ENCODE peak calls at places on chromosome 18, in four cellular contexts. One of them, this sample, is unnamed.

GRCh38 chr18:63057707-63058106 is 261.9 kb downstream of the BCL2 start:
- DNase-seq in MM.1S: no peak
- DNase-seq in choroid plexus epithelial cell: no peak
- DNase-seq in psoas muscle: no peak
- DNase-seq in this sample: no peak

GRCh38 chr18:74278058-74278457 is 13.7 kb downstream of the CYB5A start:
- DNase-seq in MM.1S: no peak
- DNase-seq in choroid plexus epithelial cell: no peak
- DNase-seq in psoas muscle: no peak
- DNase-seq in this sample: no peak

GRCh38 chr18:49846263-49846662 is 32.9 kb upstream of the ACAA2 start:
- DNase-seq in MM.1S: no peak
- DNase-seq in psoas muscle: no peak
- DNase-seq in choroid plexus epithelial cell: peak
- DNase-seq in this sample: peak

GRCh38 chr18:59823611-59824195 is 76.1 kb upstream of the PMAIP1 start:
- DNase-seq in choroid plexus epithelial cell: peak
- DNase-seq in MM.1S: peak
- DNase-seq in psoas muscle: peak
- DNase-seq in this sample: peak

GRCh38 chr18:62420151-62420512 is 95.0 kb downstream of the TNFRSF11A start:
- DNase-seq in MM.1S: no peak
- DNase-seq in choroid plexus epithelial cell: peak
- DNase-seq in psoas muscle: no peak
- DNase-seq in this sample: peak

GRCh38 chr18:69518989-69519388 is 118.3 kb downstream of the DOK6 start:
- DNase-seq in psoas muscle: no peak
- DNase-seq in MM.1S: no peak
- DNase-seq in choroid plexus epithelial cell: peak
- DNase-seq in this sample: no peak

GRCh38 chr18:32310119-32310518 is 120.3 kb downstream of the MEP1B start:
- DNase-seq in MM.1S: no peak
- DNase-seq in choroid plexus epithelial cell: peak
- DNase-seq in psoas muscle: no peak
- DNase-seq in this sample: no peak

GRCh38 chr18:63213936-63214671 is 105.5 kb downstream of the BCL2 start:
- DNase-seq in psoas muscle: no peak
- DNase-seq in MM.1S: no peak
- DNase-seq in choroid plexus epithelial cell: no peak
- DNase-seq in this sample: no peak

GRCh38 chr18:30632058-30632718 is 410.4 kb downstream of the DSC3 start:
- DNase-seq in psoas muscle: no peak
- DNase-seq in MM.1S: peak
- DNase-seq in choroid plexus epithelial cell: no peak
- DNase-seq in this sample: no peak

GRCh38 chr18:12640881-12641200 is 17.1 kb downstream of the SPIRE1 start:
- DNase-seq in psoas muscle: no peak
- DNase-seq in MM.1S: no peak
- DNase-seq in choroid plexus epithelial cell: no peak
- DNase-seq in this sample: no peak

GRCh38 chr18:44520981-44521672 is 159.6 kb upstream of the SETBP1 start:
- DNase-seq in psoas muscle: no peak
- DNase-seq in MM.1S: no peak
- DNase-seq in choroid plexus epithelial cell: no peak
- DNase-seq in this sample: no peak

GRCh38 chr18:44518091-44518490 is 162.6 kb upstream of the SETBP1 start:
- DNase-seq in psoas muscle: no peak
- DNase-seq in MM.1S: no peak
- DNase-seq in choroid plexus epithelial cell: peak
- DNase-seq in this sample: no peak

GRCh38 chr18:12996661-12997292 is 5.6 kb downstream of the CEP192 start:
- DNase-seq in choroid plexus epithelial cell: no peak
- DNase-seq in psoas muscle: no peak
- DNase-seq in MM.1S: no peak
- DNase-seq in this sample: no peak

GRCh38 chr18:58105206-58105907 is 61.3 kb downstream of the NEDD4L start:
- DNase-seq in choroid plexus epithelial cell: peak
- DNase-seq in psoas muscle: no peak
- DNase-seq in MM.1S: no peak
- DNase-seq in this sample: no peak

GRCh38 chr18:68714356-68714706 is 577 bp downstream of the TMX3 start:
- DNase-seq in choroid plexus epithelial cell: peak
- DNase-seq in MM.1S: peak
- DNase-seq in psoas muscle: no peak
- DNase-seq in this sample: no peak

GRCh38 chr18:80218341-80219227 is 28.7 kb downstream of the PARD6G start:
- DNase-seq in psoas muscle: no peak
- DNase-seq in MM.1S: no peak
- DNase-seq in choroid plexus epithelial cell: no peak
- DNase-seq in this sample: no peak

GRCh38 chr18:46298511-46298910 is 194.3 kb downstream of the HAUS1 start:
- DNase-seq in choroid plexus epithelial cell: no peak
- DNase-seq in psoas muscle: no peak
- DNase-seq in MM.1S: no peak
- DNase-seq in this sample: peak

GRCh38 chr18:75408554-75409506 is 18.7 kb downstream of the SMIM21 start:
- DNase-seq in MM.1S: no peak
- DNase-seq in psoas muscle: no peak
- DNase-seq in choroid plexus epithelial cell: peak
- DNase-seq in this sample: no peak

GRCh38 chr18:75811156-75811555 is 383.7 kb upstream of the SMIM21 start:
- DNase-seq in MM.1S: peak
- DNase-seq in choroid plexus epithelial cell: peak
- DNase-seq in psoas muscle: no peak
- DNase-seq in this sample: no peak

GRCh38 chr18:14781671-14782070 is 33.7 kb downstream of the ANKRD30B start:
- DNase-seq in MM.1S: no peak
- DNase-seq in choroid plexus epithelial cell: no peak
- DNase-seq in psoas muscle: no peak
- DNase-seq in this sample: no peak

GRCh38 chr18:6056171-6056932 is 161.0 kb upstream of the TMEM200C start:
- DNase-seq in choroid plexus epithelial cell: peak
- DNase-seq in MM.1S: no peak
- DNase-seq in psoas muscle: no peak
- DNase-seq in this sample: no peak

GRCh38 chr18:1917141-1917540 is 654.2 kb downstream of the METTL4 start:
- DNase-seq in psoas muscle: no peak
- DNase-seq in choroid plexus epithelial cell: no peak
- DNase-seq in MM.1S: no peak
- DNase-seq in this sample: no peak

GRCh38 chr18:77147418-77147852 is 14.9 kb upstream of the MBP start:
- DNase-seq in psoas muscle: no peak
- DNase-seq in choroid plexus epithelial cell: no peak
- DNase-seq in MM.1S: no peak
- DNase-seq in this sample: no peak

GRCh38 chr18:78855188-78855587 is 124.4 kb upstream of the SALL3 start:
- DNase-seq in choroid plexus epithelial cell: no peak
- DNase-seq in psoas muscle: no peak
- DNase-seq in MM.1S: no peak
- DNase-seq in this sample: no peak

GRCh38 chr18:58512161-58512581 is 116.7 kb downstream of the ALPK2 start:
- DNase-seq in psoas muscle: no peak
- DNase-seq in choroid plexus epithelial cell: no peak
- DNase-seq in MM.1S: no peak
- DNase-seq in this sample: no peak

GRCh38 chr18:70207181-70207580 is 1.7 kb upstream of the RTTN start:
- DNase-seq in psoas muscle: no peak
- DNase-seq in choroid plexus epithelial cell: no peak
- DNase-seq in MM.1S: no peak
- DNase-seq in this sample: no peak

GRCh38 chr18:79834834-79835233 is 37.1 kb downstream of the KCNG2 start:
- DNase-seq in psoas muscle: no peak
- DNase-seq in choroid plexus epithelial cell: no peak
- DNase-seq in MM.1S: no peak
- DNase-seq in this sample: no peak

GRCh38 chr18:57422313-57422872 is 12.8 kb upstream of the ONECUT2 start:
- DNase-seq in choroid plexus epithelial cell: no peak
- DNase-seq in psoas muscle: no peak
- DNase-seq in MM.1S: no peak
- DNase-seq in this sample: no peak

GRCh38 chr18:48819276-48819675 is 131.5 kb downstream of the SMAD7 start:
- DNase-seq in psoas muscle: peak
- DNase-seq in MM.1S: no peak
- DNase-seq in choroid plexus epithelial cell: no peak
- DNase-seq in this sample: peak

GRCh38 chr18:13375302-13376255 is 157.0 kb downstream of the LDLRAD4 start:
- DNase-seq in MM.1S: no peak
- DNase-seq in choroid plexus epithelial cell: peak
- DNase-seq in psoas muscle: peak
- DNase-seq in this sample: peak

GRCh38 chr18:75076286-75076685 is 132.7 kb downstream of the PTGR3 start:
- DNase-seq in psoas muscle: no peak
- DNase-seq in MM.1S: no peak
- DNase-seq in choroid plexus epithelial cell: no peak
- DNase-seq in this sample: no peak

GRCh38 chr18:22829781-22830180 is 103.3 kb upstream of the RBBP8 start:
- DNase-seq in psoas muscle: no peak
- DNase-seq in choroid plexus epithelial cell: no peak
- DNase-seq in MM.1S: no peak
- DNase-seq in this sample: no peak

GRCh38 chr18:63868546-63868945 is 19.0 kb upstream of the SERPINB2 start:
- DNase-seq in psoas muscle: no peak
- DNase-seq in MM.1S: no peak
- DNase-seq in choroid plexus epithelial cell: no peak
- DNase-seq in this sample: no peak

GRCh38 chr18:48539406-48540328 is 836 bp downstream of the CTIF start:
- DNase-seq in psoas muscle: peak
- DNase-seq in choroid plexus epithelial cell: peak
- DNase-seq in MM.1S: peak
- DNase-seq in this sample: peak

GRCh38 chr18:66046025-66046602 is 295.3 kb downstream of the CDH7 start:
- DNase-seq in choroid plexus epithelial cell: no peak
- DNase-seq in psoas muscle: no peak
- DNase-seq in MM.1S: peak
- DNase-seq in this sample: no peak

DNA sequence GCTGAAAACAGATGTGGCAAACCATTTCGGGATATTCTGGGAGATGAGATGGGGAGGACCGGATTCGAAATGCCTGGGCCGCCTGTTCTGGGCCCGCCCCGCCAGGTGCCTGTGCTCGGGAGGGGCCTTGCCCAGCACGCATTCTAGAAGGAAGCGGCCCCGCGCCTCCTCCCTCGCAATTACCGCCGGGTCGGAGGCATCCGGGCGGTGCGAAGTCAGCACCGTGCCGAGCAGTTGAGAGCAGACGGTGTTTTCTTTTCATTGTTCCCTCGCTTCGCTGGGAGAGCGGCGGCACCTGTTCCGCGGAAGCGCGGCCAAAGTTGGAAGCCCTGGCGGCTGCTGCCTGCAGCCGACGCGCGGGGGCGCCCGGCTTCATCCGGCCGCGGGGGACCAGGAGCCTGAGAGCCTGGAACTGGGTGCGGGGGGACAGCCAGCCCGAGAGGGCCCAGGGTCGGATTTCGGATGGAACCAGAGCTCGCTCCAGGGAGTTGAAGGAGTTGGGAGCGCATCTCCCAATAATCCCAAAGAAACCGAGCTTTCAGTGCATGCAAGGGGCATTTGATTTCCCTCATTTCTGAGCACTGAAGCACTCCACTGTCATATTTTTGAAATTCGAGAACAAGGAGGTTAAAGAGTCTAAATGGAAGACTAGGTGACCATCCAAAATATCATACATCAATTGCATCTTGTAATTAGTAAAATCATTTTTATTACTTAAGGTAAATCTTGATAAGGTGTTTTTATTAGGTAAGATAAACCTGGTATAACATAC is 241.8 kb upstream of the RAB12 start:
- DNase-seq in MM.1S: peak
- DNase-seq in choroid plexus epithelial cell: peak
- DNase-seq in psoas muscle: peak
- DNase-seq in this sample: no peak
- TF ChIP-seq CTCF in MM.1S: peak
- TF ChIP-seq CTCF in choroid plexus epithelial cell: peak
- TF ChIP-seq CTCF in psoas muscle: peak
- TF ChIP-seq CTCF in this sample: no peak

DNA sequence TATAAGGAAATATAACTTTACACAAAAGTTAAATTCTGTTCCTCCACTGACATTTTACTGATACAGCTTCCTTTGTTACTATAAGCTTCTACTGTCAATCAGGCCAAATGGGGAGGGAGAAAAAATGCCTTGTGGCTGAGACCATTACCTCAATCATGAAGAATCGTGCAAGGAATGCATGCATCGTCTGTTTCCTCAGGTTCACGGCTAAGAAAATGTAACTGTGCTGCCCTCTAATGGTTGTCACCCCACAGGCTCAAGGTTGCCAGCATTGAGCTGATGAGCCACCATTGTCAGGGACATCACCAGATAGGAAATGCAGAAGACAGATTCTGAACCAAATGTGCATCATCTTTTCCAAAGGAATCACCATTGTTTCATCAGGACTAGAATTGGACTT is 426.9 kb downstream of the CDH2 start:
- DNase-seq in MM.1S: peak
- DNase-seq in choroid plexus epithelial cell: peak
- DNase-seq in psoas muscle: no peak
- DNase-seq in this sample: no peak
- TF ChIP-seq CTCF in MM.1S: peak
- TF ChIP-seq CTCF in choroid plexus epithelial cell: peak
- TF ChIP-seq CTCF in psoas muscle: peak
- TF ChIP-seq CTCF in this sample: no peak

GRCh38 chr18:11268691-11269686 is 119.6 kb upstream of the PIEZO2 start:
- DNase-seq in psoas muscle: no peak
- DNase-seq in MM.1S: no peak
- DNase-seq in choroid plexus epithelial cell: peak
- DNase-seq in this sample: no peak
- TF ChIP-seq CTCF in psoas muscle: no peak
- TF ChIP-seq CTCF in MM.1S: no peak
- TF ChIP-seq CTCF in choroid plexus epithelial cell: no peak
- TF ChIP-seq CTCF in this sample: no peak

GRCh38 chr18:10015941-10016819 is 102.4 kb downstream of the VAPA start:
- DNase-seq in MM.1S: no peak
- DNase-seq in choroid plexus epithelial cell: peak
- DNase-seq in psoas muscle: no peak
- DNase-seq in this sample: no peak
- TF ChIP-seq CTCF in MM.1S: no peak
- TF ChIP-seq CTCF in choroid plexus epithelial cell: peak
- TF ChIP-seq CTCF in psoas muscle: no peak
- TF ChIP-seq CTCF in this sample: no peak